ENCODE peak calls at places on chromosomes 2 and 18, in five cellular contexts. One of them, this sample, is unnamed.

GRCh38 chr2:234399451-234400246 is 97.2 kb downstream of the ARL4C start:
- DNase-seq in H1: no peak
- DNase-seq in H9: no peak
- DNase-seq in mesenchymal stem cell: no peak
- DNase-seq in trophoblast cell: no peak
- DNase-seq in this sample: no peak

GRCh38 chr2:45814951-45815621 is 163.6 kb downstream of the PRKCE start:
- DNase-seq in H1: no peak
- DNase-seq in H9: no peak
- DNase-seq in mesenchymal stem cell: no peak
- DNase-seq in trophoblast cell: no peak
- DNase-seq in this sample: no peak

GRCh38 chr2:165011199-165011598 is 55.9 kb upstream of the SLC38A11 start:
- DNase-seq in H1: no peak
- DNase-seq in H9: no peak
- DNase-seq in mesenchymal stem cell: no peak
- DNase-seq in trophoblast cell: no peak
- DNase-seq in this sample: no peak

GRCh38 chr2:182642328-182642727 is 73.7 kb upstream of the DNAJC10 start:
- DNase-seq in H1: peak; percentile 61
- DNase-seq in H9: peak; percentile 71
- DNase-seq in mesenchymal stem cell: peak; percentile 48
- DNase-seq in trophoblast cell: peak; percentile 29
- DNase-seq in this sample: no peak

GRCh38 chr18:69978743-69979715 is 31.4 kb upstream of the CD226 start:
- DNase-seq in H1: no peak
- DNase-seq in H9: no peak
- DNase-seq in mesenchymal stem cell: no peak
- DNase-seq in trophoblast cell: no peak
- DNase-seq in this sample: no peak

GRCh38 chr2:128978155-128978707 is 659.6 kb upstream of the HS6ST1 start:
- DNase-seq in H1: no peak
- DNase-seq in H9: no peak
- DNase-seq in mesenchymal stem cell: peak; percentile 6
- DNase-seq in trophoblast cell: no peak
- DNase-seq in this sample: no peak

GRCh38 chr18:7370375-7370774 is 139.5 kb downstream of the LRRC30 start:
- DNase-seq in H1: no peak
- DNase-seq in H9: no peak
- DNase-seq in mesenchymal stem cell: no peak
- DNase-seq in trophoblast cell: no peak
- DNase-seq in this sample: no peak

GRCh38 chr2:100726866-100727265 is 93.1 kb upstream of the NPAS2 start:
- DNase-seq in H1: no peak
- DNase-seq in H9: no peak
- DNase-seq in mesenchymal stem cell: no peak
- DNase-seq in trophoblast cell: no peak
- DNase-seq in this sample: no peak

GRCh38 chr2:66555076-66555475 is 120.2 kb downstream of the MEIS1 start:
- DNase-seq in H1: no peak
- DNase-seq in H9: no peak
- DNase-seq in mesenchymal stem cell: peak; percentile 42
- DNase-seq in trophoblast cell: no peak
- DNase-seq in this sample: no peak

GRCh38 chr2:30231726-30232026 is 342 bp downstream of the LBH start:
- DNase-seq in H1: peak; percentile 78
- DNase-seq in H9: no peak
- DNase-seq in mesenchymal stem cell: no peak
- DNase-seq in trophoblast cell: peak; percentile 76
- DNase-seq in this sample: no peak

GRCh38 chr2:30232801-30233130 is 1.4 kb downstream of the LBH start:
- DNase-seq in H1: no peak
- DNase-seq in H9: no peak
- DNase-seq in mesenchymal stem cell: no peak
- DNase-seq in trophoblast cell: no peak
- DNase-seq in this sample: no peak

GRCh38 chr2:30230855-30231725 is at the start of gene LBH:
- DNase-seq in H1: peak; percentile 76
- DNase-seq in H9: peak; percentile 85
- DNase-seq in mesenchymal stem cell: peak; percentile 93
- DNase-seq in trophoblast cell: peak; percentile 80
- DNase-seq in this sample: peak; percentile 91

GRCh38 chr2:30233142-30233961 is 2.0 kb downstream of the LBH start:
- DNase-seq in H1: no peak
- DNase-seq in H9: no peak
- DNase-seq in mesenchymal stem cell: no peak
- DNase-seq in trophoblast cell: peak; percentile 11
- DNase-seq in this sample: no peak

DNA sequence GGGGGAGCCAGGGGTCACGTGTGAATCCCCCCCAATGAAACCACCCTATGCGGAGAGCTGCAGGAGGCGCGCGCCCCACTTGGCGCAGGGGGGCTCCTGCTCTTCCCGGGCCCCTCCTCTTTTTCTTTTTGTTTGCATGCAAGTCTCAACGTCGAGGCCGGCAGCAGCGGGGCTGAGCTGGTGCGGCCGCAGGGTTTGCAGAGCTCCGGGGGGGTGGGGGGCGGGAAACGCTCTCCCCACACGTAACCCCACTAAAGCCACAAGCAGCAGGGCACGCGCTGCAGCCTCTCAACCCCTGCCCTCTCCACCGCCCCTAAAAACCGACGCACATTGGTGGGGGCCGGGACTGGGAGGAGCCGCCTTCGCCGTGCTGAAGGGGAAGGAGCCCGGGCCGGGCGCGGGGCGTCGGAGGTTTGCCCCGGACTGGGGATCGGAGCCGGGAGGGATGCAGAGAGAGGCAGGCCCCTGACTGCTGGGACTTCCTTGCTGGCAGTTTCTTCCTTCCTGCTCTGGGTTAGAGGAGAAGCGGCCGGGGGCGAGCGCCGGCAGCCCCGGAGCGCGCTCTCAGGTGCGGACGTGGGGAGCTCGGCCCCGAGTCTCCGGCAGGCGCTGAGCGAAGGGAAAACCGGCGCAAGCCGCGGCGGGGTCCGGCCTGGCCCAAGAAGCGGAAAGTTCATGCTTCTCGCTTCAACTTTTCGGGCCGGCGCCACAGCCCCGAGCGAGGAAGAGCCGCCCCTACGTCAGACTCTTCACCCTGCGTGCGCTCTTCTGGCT is 880 bp downstream of the LBH start:
- DNase-seq in H1: peak; percentile 82
- DNase-seq in H9: peak; percentile 85
- DNase-seq in mesenchymal stem cell: peak; percentile 73
- DNase-seq in trophoblast cell: peak; percentile 36
- DNase-seq in this sample: peak; percentile 44
- H4K91ac ChIP-seq in H1: no peak overlapping the region
- H4K91ac ChIP-seq in H9: no peak overlapping the region
- H4K91ac ChIP-seq in mesenchymal stem cell: peak overlapping the region; percentile 52
- H4K91ac ChIP-seq in trophoblast cell: peak overlapping the region; percentile 71
- H4K91ac ChIP-seq in this sample: no peak overlapping the region

DNA sequence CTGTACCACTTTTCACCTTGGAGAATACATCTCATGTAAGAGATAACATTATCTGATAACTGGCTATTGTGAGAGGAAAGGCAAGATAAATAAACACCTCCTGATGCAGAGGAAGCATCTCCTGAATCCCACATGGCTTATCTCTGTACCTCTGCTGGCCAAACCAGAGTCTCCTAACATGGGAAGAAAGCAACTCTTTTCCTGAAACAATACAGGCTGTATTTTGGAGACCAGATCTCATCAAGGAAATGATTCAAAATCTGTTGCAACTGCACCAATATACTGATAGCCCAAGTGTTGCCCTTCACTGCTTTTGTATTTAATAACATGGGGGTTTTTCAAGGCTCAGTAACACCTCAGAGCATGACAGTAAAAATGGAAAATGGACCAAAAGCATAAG is 106.9 kb downstream of the MREG start:
- DNase-seq in H1: no peak
- DNase-seq in H9: no peak
- DNase-seq in mesenchymal stem cell: no peak
- DNase-seq in trophoblast cell: no peak
- DNase-seq in this sample: no peak
- H3K18ac ChIP-seq in H1: no peak overlapping the region
- H3K18ac ChIP-seq in H9: no peak overlapping the region
- H3K18ac ChIP-seq in mesenchymal stem cell: no peak overlapping the region
- H3K18ac ChIP-seq in trophoblast cell: no peak overlapping the region
- H3K18ac ChIP-seq in this sample: no peak overlapping the region

GRCh38 chr2:240613781-240614180 is 11.5 kb upstream of the GPR35 start:
- DNase-seq in H1: no peak
- DNase-seq in H9: no peak
- DNase-seq in mesenchymal stem cell: no peak
- DNase-seq in trophoblast cell: no peak
- DNase-seq in this sample: no peak

GRCh38 chr2:240618776-240619175 is 6.5 kb upstream of the GPR35 start:
- DNase-seq in H1: no peak
- DNase-seq in H9: peak; percentile 3
- DNase-seq in mesenchymal stem cell: no peak
- DNase-seq in trophoblast cell: no peak
- DNase-seq in this sample: no peak

GRCh38 chr2:240614391-240614790 is 10.9 kb upstream of the GPR35 start:
- DNase-seq in H1: no peak
- DNase-seq in H9: no peak
- DNase-seq in mesenchymal stem cell: no peak
- DNase-seq in trophoblast cell: no peak
- DNase-seq in this sample: no peak

GRCh38 chr2:240615409-240615808 is 9.9 kb upstream of the GPR35 start:
- DNase-seq in H1: no peak
- DNase-seq in H9: no peak
- DNase-seq in mesenchymal stem cell: no peak
- DNase-seq in trophoblast cell: no peak
- DNase-seq in this sample: no peak

DNA sequence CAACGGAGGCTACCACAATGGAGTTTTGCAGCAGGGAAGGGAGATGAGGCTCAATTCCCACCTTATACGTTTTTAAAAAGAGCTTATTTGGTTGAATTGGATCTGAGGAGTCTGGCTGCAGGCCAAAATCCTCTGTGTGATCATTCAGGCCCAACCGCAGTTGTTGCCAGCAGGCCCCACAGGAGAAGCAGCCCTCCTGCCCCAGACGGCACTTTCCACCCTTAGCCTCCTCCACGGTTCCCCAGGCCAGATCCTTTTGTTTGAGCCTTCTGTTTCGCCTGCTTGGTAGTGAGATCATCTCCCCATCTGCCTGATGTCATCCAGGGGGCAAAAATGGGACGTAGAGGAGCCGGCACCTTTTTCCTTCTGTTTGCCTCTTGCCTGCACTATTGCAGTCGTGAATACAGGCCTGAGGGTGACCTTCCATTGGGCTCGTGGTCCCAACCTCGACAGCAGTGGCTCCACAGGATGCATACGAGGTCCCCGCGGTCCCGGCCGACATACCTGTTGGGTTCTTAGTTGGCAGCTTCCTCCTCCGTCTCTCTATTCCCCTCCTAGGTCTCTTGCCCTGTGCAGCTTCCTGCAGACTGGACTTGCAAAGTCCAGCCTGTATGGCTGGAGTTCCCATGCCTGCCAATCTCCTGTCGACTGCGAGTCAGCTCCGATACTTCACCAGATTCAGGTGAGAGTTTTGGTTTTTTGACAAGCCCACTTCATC is 9.3 kb upstream of the GPR35 start:
- DNase-seq in H1: no peak
- DNase-seq in H9: no peak
- DNase-seq in mesenchymal stem cell: no peak
- DNase-seq in trophoblast cell: no peak
- DNase-seq in this sample: no peak
- H2BK12ac ChIP-seq in H1: no peak overlapping the region
- H2BK12ac ChIP-seq in H9: no peak overlapping the region
- H2BK12ac ChIP-seq in mesenchymal stem cell: no peak overlapping the region
- H2BK12ac ChIP-seq in trophoblast cell: no peak overlapping the region
- H2BK12ac ChIP-seq in this sample: no peak overlapping the region

DNA sequence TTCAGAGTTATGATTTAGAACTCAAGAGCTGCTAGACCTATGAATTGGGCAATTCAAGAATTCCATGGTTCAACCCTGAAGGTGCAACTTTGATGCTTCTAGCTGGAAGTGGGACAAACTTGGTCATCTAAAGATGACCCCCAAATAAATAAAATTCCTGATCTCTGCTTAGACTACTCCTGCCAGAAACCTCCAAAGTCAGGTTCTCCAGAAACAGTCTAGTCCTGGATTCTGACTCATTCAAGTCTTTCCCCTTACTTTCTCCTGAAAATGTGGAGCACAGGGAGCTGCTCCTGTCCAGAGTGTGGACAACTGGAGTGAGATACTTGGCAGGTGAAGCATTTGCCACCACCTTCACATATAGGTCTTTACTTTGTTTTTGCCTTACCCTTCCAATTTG is 557.7 kb upstream of the TNP1 start:
- DNase-seq in H1: no peak
- DNase-seq in H9: no peak
- DNase-seq in mesenchymal stem cell: no peak
- DNase-seq in trophoblast cell: no peak
- DNase-seq in this sample: no peak
- H4K91ac ChIP-seq in H1: no peak overlapping the region
- H4K91ac ChIP-seq in H9: no peak overlapping the region
- H4K91ac ChIP-seq in mesenchymal stem cell: no peak overlapping the region
- H4K91ac ChIP-seq in trophoblast cell: no peak overlapping the region
- H4K91ac ChIP-seq in this sample: no peak overlapping the region

DNA sequence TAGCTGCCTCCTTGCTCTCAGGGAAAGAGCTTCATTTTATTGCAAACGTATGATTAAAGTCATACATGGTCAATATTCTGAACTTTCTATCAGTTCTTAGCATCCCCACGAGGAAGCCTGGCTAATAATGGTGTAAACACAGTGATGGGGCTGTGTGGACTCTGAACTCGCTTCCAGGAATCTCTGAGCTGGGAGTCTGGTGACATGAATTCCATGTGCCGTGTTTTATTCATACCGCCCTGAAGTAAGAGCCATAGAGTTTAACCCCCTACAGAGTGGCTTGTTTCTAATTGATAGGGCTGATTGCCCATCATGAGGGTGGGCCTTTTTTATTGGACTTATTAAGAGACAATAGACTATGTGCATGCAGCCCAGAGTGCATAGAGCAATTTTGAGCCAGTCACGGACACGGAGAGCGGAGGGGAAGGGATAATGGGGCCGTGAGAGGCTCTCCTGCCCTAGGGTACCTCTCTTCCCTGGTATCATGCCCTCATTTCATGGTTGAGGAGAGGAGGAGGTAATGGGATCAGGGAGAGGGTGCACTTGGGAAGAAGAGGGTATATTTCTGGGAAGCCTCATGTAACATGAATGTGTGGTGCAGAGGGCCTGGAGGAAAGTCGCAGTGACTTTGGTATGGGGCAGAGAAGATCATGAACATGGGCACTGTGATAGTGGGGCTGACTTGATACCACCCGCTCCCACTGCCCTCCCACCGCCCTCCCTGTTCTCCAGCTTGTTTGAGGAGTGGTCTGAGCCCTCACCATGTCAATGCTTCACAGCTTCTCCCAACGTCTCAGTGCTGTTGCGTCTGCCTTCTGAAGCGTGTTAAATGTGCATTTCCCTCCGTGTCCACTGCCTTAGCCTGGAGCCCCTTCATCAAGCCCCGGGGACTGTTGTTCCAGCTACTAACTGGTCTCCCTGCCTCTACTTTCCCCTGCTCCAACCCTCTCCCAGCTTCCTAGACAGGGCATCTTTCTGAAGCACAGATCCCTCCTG is 73.2 kb downstream of the IL1R2 start:
- DNase-seq in H1: no peak
- DNase-seq in H9: no peak
- DNase-seq in mesenchymal stem cell: no peak
- DNase-seq in trophoblast cell: peak; percentile 52
- DNase-seq in this sample: no peak
- H3K18ac ChIP-seq in H1: no peak overlapping the region
- H3K18ac ChIP-seq in H9: no peak overlapping the region
- H3K18ac ChIP-seq in mesenchymal stem cell: peak overlapping the region; percentile 100
- H3K18ac ChIP-seq in trophoblast cell: peak overlapping the region; percentile 70
- H3K18ac ChIP-seq in this sample: no peak overlapping the region